ENCODE peak calls at places on chromosome 19, in four cellular contexts. G, E, K and X are unnamed samples.

GRCh38 chr19:17932485-17933338 is at the start of gene CCDC124:
- DNase-seq in K (peak), G (peak), E (peak), X (peak)

GRCh38 chr19:12763100-12763499 is 11.5 kb downstream of the BEST2 start:
- DNase-seq in E (no peak), G (no peak), K (peak), X (peak)

GRCh38 chr19:18879579-18880373 is 16.2 kb downstream of the CERS1 start:
- DNase-seq in E (peak), G (no peak), K (no peak), X (no peak)

GRCh38 chr19:45403781-45404556 is 900 bp downstream of the PPP1R13L start:
- DNase-seq in E (no peak), G (peak), K (peak), X (peak)

GRCh38 chr19:8120636-8121480 is 28.5 kb downstream of the FBN3 start:
- DNase-seq in E (no peak), K (no peak), G (no peak), X (no peak)

GRCh38 chr19:55579766-55580621 is 654 bp downstream of the ZNF579 start:
- DNase-seq in G (no peak), K (peak), E (no peak), X (peak)

GRCh38 chr19:13095934-13096890 is 6.4 kb downstream of the LYL1 start:
- DNase-seq in E (no peak), K (no peak), G (no peak), X (peak)

GRCh38 chr19:34925278-34925855 is 1.3 kb upstream of the ZNF30 start:
- DNase-seq in K (no peak), G (no peak), E (no peak), X (peak)

GRCh38 chr19:11140896-11141295 is 14.7 kb downstream of the SPC24 start:
- DNase-seq in E (no peak), G (no peak), K (no peak), X (no peak)

GRCh38 chr19:47141695-47142094 is 11.1 kb downstream of the SAE1 start:
- DNase-seq in E (no peak), K (no peak), G (no peak), X (no peak)

GRCh38 chr19:11890634-11891033 is 3.1 kb downstream of the ZNF69 start:
- DNase-seq in G (no peak), K (no peak), E (no peak), X (no peak)

GRCh38 chr19:19595171-19595701 is 23.3 kb downstream of the PBX4 start:
- DNase-seq in E (no peak), G (no peak), K (no peak), X (no peak)

GRCh38 chr19:53552001-53552721 is 14.2 kb downstream of the ZNF331 start:
- DNase-seq in E (no peak), G (no peak), K (no peak), X (no peak)

GRCh38 chr19:17539288-17540117 is 15.9 kb upstream of the COLGALT1 start:
- DNase-seq in E (peak), K (peak), G (peak), X (peak)

GRCh38 chr19:23823952-23824389 is 65.3 kb upstream of the ZNF681 start:
- DNase-seq in G (no peak), K (no peak), E (no peak), X (no peak)

GRCh38 chr19:46659151-46660007 is 1.6 kb downstream of the DACT3 start:
- DNase-seq in G (no peak), E (no peak), K (no peak), X (peak)

GRCh38 chr19:5002143-5002542 is 33.2 kb downstream of the KDM4B start:
- DNase-seq in G (no peak), E (no peak), K (no peak), X (peak)

GRCh38 chr19:15479391-15480345 is at the start of gene PGLYRP2:
- DNase-seq in K (no peak), G (no peak), E (peak), X (no peak)

GRCh38 chr19:16702123-16702522 is 17.5 kb upstream of the NWD1 start:
- DNase-seq in G (no peak), K (peak), E (no peak), X (peak)

GRCh38 chr19:9672893-9673292 is 2.0 kb downstream of the ZNF562 start:
- DNase-seq in G (no peak), K (no peak), E (no peak), X (no peak)